ENCODE peak calls at places on chromosomes 1 and 21, in six cellular contexts. L is central memory CD8-positive, alpha-beta T cell; K is WTC11; D is sciatic nerve; I is Right ventricle myocardium inferior; N is CD4-positive, CD25-positive, alpha-beta regulatory T cell. Y is an unnamed sample.

GRCh38 chr1:219897914-219898313 is 30.4 kb downstream of the SLC30A10 start:
- ATAC-seq in D (no peak), L (no peak), N (no peak), K (no peak), I (no peak), Y (no peak)

GRCh38 chr1:214026985-214027384 is 39.2 kb downstream of the PROX1 start:
- ATAC-seq in N (no peak), D (no peak), L (no peak), K (peak), I (no peak), Y (no peak)

GRCh38 chr1:19400189-19400588 is 85.2 kb downstream of the CAPZB start:
- ATAC-seq in L (no peak), N (no peak), I (peak), D (peak), K (no peak), Y (no peak)

GRCh38 chr1:77744576-77744975 is 15.1 kb downstream of the USP33 start:
- ATAC-seq in I (no peak), D (no peak), L (no peak), K (peak), N (no peak), Y (no peak)

GRCh38 chr21:45517249-45518065 is 24.8 kb downstream of the SLC19A1 start:
- ATAC-seq in I (no peak), K (no peak), N (no peak), L (no peak), D (no peak), Y (no peak)

GRCh38 chr1:15345711-15346355 is 63.9 kb upstream of the EFHD2 start:
- ATAC-seq in L (peak), I (peak), D (peak), K (no peak), N (peak), Y (peak)

GRCh38 chr1:6472391-6472790 is 6.4 kb upstream of the TNFRSF25 start:
- ATAC-seq in K (no peak), I (no peak), D (no peak), N (no peak), L (no peak), Y (no peak)

GRCh38 chr1:66137235-66137634 is 344.5 kb downstream of the PDE4B start:
- ATAC-seq in L (no peak), D (no peak), K (no peak), I (no peak), N (no peak), Y (no peak)

GRCh38 chr1:179883739-179884138 is 1.7 kb downstream of the TOR1AIP1 start:
- ATAC-seq in N (peak), L (peak), D (no peak), K (no peak), I (no peak), Y (peak)